ENCODE peak calls at places on chromosomes 1 and 21, in eight cellular contexts. One of them, this sample, is unnamed. For H3K4me1, the result is how much of the 10 kb centered on the place peaks cover.

GRCh38 chr1:238005116-238005515 is 114.4 kb upstream of the ZP4 start:
- DNase-seq in psoas muscle: no peak
- DNase-seq in SK-N-SH: no peak
- DNase-seq in pancreas: no peak
- DNase-seq in cardiac muscle cell: no peak
- DNase-seq in GM23338: no peak
- DNase-seq in stomach: no peak
- DNase-seq in mucosa of descending colon: no peak
- DNase-seq in this sample: no peak

GRCh38 chr1:86224651-86225050 is 68.1 kb upstream of the COL24A1 start:
- DNase-seq in GM23338: no peak
- DNase-seq in cardiac muscle cell: no peak
- DNase-seq in mucosa of descending colon: no peak
- DNase-seq in psoas muscle: no peak
- DNase-seq in stomach: no peak
- DNase-seq in pancreas: no peak
- DNase-seq in SK-N-SH: no peak
- DNase-seq in this sample: no peak

GRCh38 chr21:40819262-40819661 is 27.7 kb downstream of the DSCAM start:
- DNase-seq in SK-N-SH: no peak
- DNase-seq in GM23338: no peak
- DNase-seq in pancreas: no peak
- DNase-seq in psoas muscle: no peak
- DNase-seq in cardiac muscle cell: no peak
- DNase-seq in stomach: no peak
- DNase-seq in mucosa of descending colon: no peak
- DNase-seq in this sample: no peak

GRCh38 chr1:115712911-115713609 is 55.5 kb downstream of the CASQ2 start:
- DNase-seq in cardiac muscle cell: no peak
- DNase-seq in SK-N-SH: no peak
- DNase-seq in psoas muscle: no peak
- DNase-seq in GM23338: peak
- DNase-seq in pancreas: no peak
- DNase-seq in stomach: no peak
- DNase-seq in mucosa of descending colon: no peak
- DNase-seq in this sample: no peak

GRCh38 chr21:28018741-28019669 is 973.7 kb downstream of the LTN1 start:
- DNase-seq in psoas muscle: peak
- DNase-seq in stomach: no peak
- DNase-seq in SK-N-SH: no peak
- DNase-seq in cardiac muscle cell: peak
- DNase-seq in GM23338: peak
- DNase-seq in pancreas: peak
- DNase-seq in mucosa of descending colon: no peak
- DNase-seq in this sample: no peak

GRCh38 chr1:212858055-212858460 is at the start of gene FLVCR1:
- DNase-seq in mucosa of descending colon: peak
- DNase-seq in GM23338: peak
- DNase-seq in pancreas: peak
- DNase-seq in SK-N-SH: peak
- DNase-seq in stomach: peak
- DNase-seq in cardiac muscle cell: peak
- DNase-seq in psoas muscle: peak
- DNase-seq in this sample: peak

GRCh38 chr1:29515188-29515955 is 279.1 kb downstream of the PTPRU start:
- DNase-seq in psoas muscle: no peak
- DNase-seq in SK-N-SH: peak
- DNase-seq in stomach: peak
- DNase-seq in cardiac muscle cell: no peak
- DNase-seq in mucosa of descending colon: no peak
- DNase-seq in GM23338: no peak
- DNase-seq in pancreas: no peak
- DNase-seq in this sample: no peak

GRCh38 chr1:175192111-175192629 is 406 bp downstream of the KIAA0040 start:
- DNase-seq in psoas muscle: peak
- DNase-seq in mucosa of descending colon: peak
- DNase-seq in stomach: peak
- DNase-seq in cardiac muscle cell: peak
- DNase-seq in pancreas: peak
- DNase-seq in GM23338: peak
- DNase-seq in SK-N-SH: peak
- DNase-seq in this sample: peak

GRCh38 chr1:62218603-62219002 is 24.0 kb downstream of the L1TD1 start:
- DNase-seq in GM23338: no peak
- DNase-seq in stomach: no peak
- DNase-seq in cardiac muscle cell: no peak
- DNase-seq in SK-N-SH: no peak
- DNase-seq in psoas muscle: no peak
- DNase-seq in pancreas: no peak
- DNase-seq in mucosa of descending colon: no peak
- DNase-seq in this sample: no peak

GRCh38 chr21:39385299-39386145 is 36.6 kb upstream of the HMGN1 start:
- DNase-seq in pancreas: peak
- DNase-seq in mucosa of descending colon: peak
- DNase-seq in stomach: peak
- DNase-seq in GM23338: no peak
- DNase-seq in SK-N-SH: peak
- DNase-seq in cardiac muscle cell: no peak
- DNase-seq in psoas muscle: peak
- DNase-seq in this sample: peak
- H3K4me3 ChIP-seq in pancreas: no peak
- H3K4me3 ChIP-seq in mucosa of descending colon: no peak
- H3K4me3 ChIP-seq in stomach: peak
- H3K4me3 ChIP-seq in GM23338: no peak
- H3K4me3 ChIP-seq in SK-N-SH: peak
- H3K4me3 ChIP-seq in cardiac muscle cell: no peak
- H3K4me3 ChIP-seq in psoas muscle: peak
- H3K4me3 ChIP-seq in this sample: peak

DNA sequence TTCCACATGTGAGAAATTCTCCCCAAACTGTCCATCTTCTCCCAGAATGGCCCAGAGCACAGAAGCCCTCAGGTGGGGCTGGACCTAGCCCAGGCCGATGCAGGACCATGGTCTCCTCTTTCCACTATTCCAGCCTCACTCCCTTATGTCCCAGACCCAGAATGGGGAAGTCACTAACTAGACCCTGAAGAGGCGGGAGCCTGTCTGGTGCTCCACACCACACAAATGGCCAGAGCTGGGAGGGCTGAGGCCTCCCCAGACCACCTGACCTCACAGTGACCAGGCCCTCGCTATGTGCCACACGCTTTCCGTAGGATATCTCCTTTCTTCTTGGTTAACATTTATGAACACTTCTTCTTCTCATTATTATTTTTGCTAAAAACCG is 54.9 kb upstream of the EDN2 start:
- DNase-seq in mucosa of descending colon: peak
- DNase-seq in pancreas: no peak
- DNase-seq in psoas muscle: no peak
- DNase-seq in stomach: no peak
- DNase-seq in SK-N-SH: no peak
- DNase-seq in cardiac muscle cell: no peak
- DNase-seq in GM23338: no peak
- DNase-seq in this sample: no peak
- H3K4me1 ChIP-seq in mucosa of descending colon: under half
- H3K4me1 ChIP-seq in pancreas: under half
- H3K4me1 ChIP-seq in psoas muscle: under half
- H3K4me1 ChIP-seq in stomach: under half
- H3K4me1 ChIP-seq in SK-N-SH: under half
- H3K4me1 ChIP-seq in cardiac muscle cell: under half
- H3K4me1 ChIP-seq in GM23338: under half
- H3K4me1 ChIP-seq in this sample: half or more

DNA sequence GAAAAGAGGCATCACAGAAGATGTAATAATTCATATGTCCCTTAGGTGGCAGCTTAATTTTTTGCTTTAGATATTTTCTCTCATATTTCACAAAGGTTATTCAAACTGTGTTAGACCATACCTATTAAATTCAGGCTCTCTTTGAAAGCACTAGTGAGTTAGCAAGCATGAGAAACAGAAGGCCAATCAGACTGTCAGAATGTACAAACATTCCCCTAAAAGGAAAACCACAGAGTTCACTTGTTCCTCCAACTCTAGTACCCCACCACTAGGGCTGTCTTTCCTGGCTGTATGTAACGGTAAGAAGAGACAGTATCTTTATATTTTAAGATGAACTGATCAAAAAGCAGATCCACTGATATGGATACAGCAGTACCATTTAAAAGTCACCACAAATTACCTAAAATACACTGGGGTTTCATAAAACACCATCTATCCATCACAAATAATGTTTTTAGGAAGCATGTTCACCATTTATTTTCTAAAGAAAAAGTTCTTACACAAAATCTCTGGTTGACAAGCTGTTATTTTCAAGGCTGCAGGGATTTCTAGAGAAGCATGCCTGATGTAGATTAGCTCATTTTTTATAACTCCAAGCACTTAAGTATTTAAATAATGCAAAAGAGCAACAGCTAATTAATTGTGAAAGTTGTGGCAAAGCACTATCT is 1.8 kb downstream of the ARPC5 start:
- DNase-seq in cardiac muscle cell: peak
- DNase-seq in SK-N-SH: peak
- DNase-seq in stomach: no peak
- DNase-seq in GM23338: peak
- DNase-seq in mucosa of descending colon: no peak
- DNase-seq in psoas muscle: no peak
- DNase-seq in pancreas: no peak
- DNase-seq in this sample: no peak
- TF ChIP-seq CTCF in cardiac muscle cell: peak
- TF ChIP-seq CTCF in SK-N-SH: peak
- TF ChIP-seq CTCF in stomach: peak
- TF ChIP-seq CTCF in GM23338: peak
- TF ChIP-seq CTCF in mucosa of descending colon: peak
- TF ChIP-seq CTCF in psoas muscle: peak
- TF ChIP-seq CTCF in pancreas: peak
- TF ChIP-seq CTCF in this sample: peak

GRCh38 chr1:27575861-27576331 is 28.0 kb downstream of the AHDC1 start:
- DNase-seq in SK-N-SH: peak
- DNase-seq in cardiac muscle cell: peak
- DNase-seq in mucosa of descending colon: peak
- DNase-seq in GM23338: peak
- DNase-seq in pancreas: peak
- DNase-seq in psoas muscle: peak
- DNase-seq in stomach: peak
- DNase-seq in this sample: peak
- H3K4me3 ChIP-seq in SK-N-SH: peak
- H3K4me3 ChIP-seq in cardiac muscle cell: peak
- H3K4me3 ChIP-seq in mucosa of descending colon: no peak
- H3K4me3 ChIP-seq in GM23338: peak
- H3K4me3 ChIP-seq in pancreas: peak
- H3K4me3 ChIP-seq in psoas muscle: peak
- H3K4me3 ChIP-seq in stomach: peak
- H3K4me3 ChIP-seq in this sample: peak

GRCh38 chr21:42312626-42313104 is 2.5 kb downstream of the TFF3 start:
- DNase-seq in psoas muscle: no peak
- DNase-seq in mucosa of descending colon: no peak
- DNase-seq in pancreas: no peak
- DNase-seq in stomach: no peak
- DNase-seq in cardiac muscle cell: no peak
- DNase-seq in SK-N-SH: no peak
- DNase-seq in GM23338: no peak
- DNase-seq in this sample: no peak

GRCh38 chr21:42311816-42312625 is 3.2 kb downstream of the TFF3 start:
- DNase-seq in pancreas: peak
- DNase-seq in psoas muscle: no peak
- DNase-seq in stomach: no peak
- DNase-seq in SK-N-SH: no peak
- DNase-seq in mucosa of descending colon: no peak
- DNase-seq in cardiac muscle cell: no peak
- DNase-seq in GM23338: no peak
- DNase-seq in this sample: no peak

GRCh38 chr21:42315296-42315891 is at the start of gene TFF3:
- DNase-seq in mucosa of descending colon: peak
- DNase-seq in GM23338: no peak
- DNase-seq in cardiac muscle cell: no peak
- DNase-seq in psoas muscle: no peak
- DNase-seq in SK-N-SH: no peak
- DNase-seq in pancreas: peak
- DNase-seq in stomach: peak
- DNase-seq in this sample: no peak

GRCh38 chr21:42314616-42315295 is 453 bp downstream of the TFF3 start:
- DNase-seq in pancreas: no peak
- DNase-seq in mucosa of descending colon: no peak
- DNase-seq in cardiac muscle cell: no peak
- DNase-seq in SK-N-SH: no peak
- DNase-seq in psoas muscle: no peak
- DNase-seq in GM23338: no peak
- DNase-seq in stomach: no peak
- DNase-seq in this sample: no peak

DNA sequence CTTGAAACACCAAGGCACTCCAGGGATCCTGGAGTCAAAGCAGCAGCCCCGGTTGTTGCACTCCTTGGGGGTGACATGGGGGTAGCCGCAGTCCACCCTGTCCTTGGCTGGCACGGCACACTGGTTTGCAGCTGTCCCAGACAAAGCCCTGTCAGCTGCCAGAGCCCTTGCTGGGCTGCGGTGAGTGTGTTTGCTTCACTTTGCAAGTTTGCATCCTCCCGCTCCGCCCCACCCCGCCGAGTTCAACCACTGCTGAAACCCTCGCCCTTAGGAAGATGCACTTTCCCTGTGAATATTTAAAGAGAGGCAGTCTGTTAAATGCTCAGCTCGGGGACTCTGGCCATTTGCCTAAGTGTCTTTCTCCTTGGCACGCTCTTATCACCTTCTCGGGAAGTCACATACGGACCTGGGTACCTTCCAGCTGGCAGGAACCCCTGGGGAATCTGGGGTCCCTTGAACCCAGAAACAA is 1.7 kb downstream of the TFF3 start:
- DNase-seq in GM23338: peak
- DNase-seq in mucosa of descending colon: peak
- DNase-seq in psoas muscle: no peak
- DNase-seq in cardiac muscle cell: peak
- DNase-seq in pancreas: no peak
- DNase-seq in stomach: peak
- DNase-seq in SK-N-SH: no peak
- DNase-seq in this sample: no peak
- H3K4me1 ChIP-seq in GM23338: under half
- H3K4me1 ChIP-seq in mucosa of descending colon: half or more
- H3K4me1 ChIP-seq in psoas muscle: under half
- H3K4me1 ChIP-seq in cardiac muscle cell: under half
- H3K4me1 ChIP-seq in pancreas: under half
- H3K4me1 ChIP-seq in stomach: under half
- H3K4me1 ChIP-seq in SK-N-SH: under half
- H3K4me1 ChIP-seq in this sample: under half

This sample was measured in left ventricle myocardium inferior.